ENCODE peak calls at places on chromosomes 7 and 10, in nine cellular contexts. One of them, this sample, is unnamed.

GRCh38 chr7:10239643-10240345 is 733.9 kb upstream of the PHF14 start:
- DNase-seq in heart right ventricle: no peak
- DNase-seq in WERI-Rb-1: no peak
- DNase-seq in ascending aorta: no peak
- DNase-seq in right lobe of liver: no peak
- DNase-seq in neural progenitor cell: no peak
- DNase-seq in HCT116: no peak
- DNase-seq in SJSA1: no peak
- DNase-seq in stomach: no peak
- DNase-seq in this sample: no peak

GRCh38 chr10:124655191-124656112 is 88.7 kb downstream of the FAM53B start:
- DNase-seq in heart right ventricle: no peak
- DNase-seq in WERI-Rb-1: no peak
- DNase-seq in ascending aorta: no peak
- DNase-seq in right lobe of liver: no peak
- DNase-seq in neural progenitor cell: no peak
- DNase-seq in HCT116: no peak
- DNase-seq in SJSA1: no peak
- DNase-seq in stomach: no peak
- DNase-seq in this sample: no peak

GRCh38 chr10:32104622-32105509 is 48.6 kb upstream of the KIF5B start:
- DNase-seq in heart right ventricle: no peak
- DNase-seq in WERI-Rb-1: peak
- DNase-seq in ascending aorta: no peak
- DNase-seq in right lobe of liver: no peak
- DNase-seq in neural progenitor cell: no peak
- DNase-seq in HCT116: no peak
- DNase-seq in SJSA1: no peak
- DNase-seq in stomach: no peak
- DNase-seq in this sample: no peak

GRCh38 chr7:158812684-158813083 is 16.6 kb downstream of the ESYT2 start:
- DNase-seq in heart right ventricle: no peak
- DNase-seq in WERI-Rb-1: no peak
- DNase-seq in ascending aorta: no peak
- DNase-seq in right lobe of liver: no peak
- DNase-seq in neural progenitor cell: no peak
- DNase-seq in HCT116: no peak
- DNase-seq in SJSA1: no peak
- DNase-seq in stomach: no peak
- DNase-seq in this sample: no peak

GRCh38 chr7:127876393-127876792 is 154.8 kb downstream of the LRRC4 start:
- DNase-seq in heart right ventricle: no peak
- DNase-seq in WERI-Rb-1: no peak
- DNase-seq in ascending aorta: no peak
- DNase-seq in right lobe of liver: no peak
- DNase-seq in neural progenitor cell: no peak
- DNase-seq in HCT116: no peak
- DNase-seq in SJSA1: no peak
- DNase-seq in stomach: no peak
- DNase-seq in this sample: no peak

GRCh38 chr10:95474228-95475002 is 86.8 kb downstream of the SORBS1 start:
- DNase-seq in heart right ventricle: no peak
- DNase-seq in WERI-Rb-1: no peak
- DNase-seq in ascending aorta: peak
- DNase-seq in right lobe of liver: no peak
- DNase-seq in neural progenitor cell: no peak
- DNase-seq in HCT116: no peak
- DNase-seq in SJSA1: no peak
- DNase-seq in stomach: no peak
- DNase-seq in this sample: no peak

GRCh38 chr10:77983384-77984341 is 45.7 kb downstream of the POLR3A start:
- DNase-seq in heart right ventricle: no peak
- DNase-seq in WERI-Rb-1: peak
- DNase-seq in ascending aorta: peak
- DNase-seq in right lobe of liver: no peak
- DNase-seq in neural progenitor cell: no peak
- DNase-seq in HCT116: no peak
- DNase-seq in SJSA1: no peak
- DNase-seq in stomach: no peak
- DNase-seq in this sample: no peak

GRCh38 chr10:605632-606325 is 83.7 kb downstream of the DIP2C start:
- DNase-seq in heart right ventricle: no peak
- DNase-seq in WERI-Rb-1: no peak
- DNase-seq in ascending aorta: no peak
- DNase-seq in right lobe of liver: no peak
- DNase-seq in neural progenitor cell: no peak
- DNase-seq in HCT116: no peak
- DNase-seq in SJSA1: no peak
- DNase-seq in stomach: no peak
- DNase-seq in this sample: no peak

GRCh38 chr7:121473645-121474300 is 77.7 kb upstream of the FAM3C start:
- DNase-seq in heart right ventricle: no peak
- DNase-seq in WERI-Rb-1: no peak
- DNase-seq in ascending aorta: no peak
- DNase-seq in right lobe of liver: no peak
- DNase-seq in neural progenitor cell: no peak
- DNase-seq in HCT116: no peak
- DNase-seq in SJSA1: peak
- DNase-seq in stomach: no peak
- DNase-seq in this sample: no peak

GRCh38 chr10:14403846-14404623 is 73.3 kb upstream of the FRMD4A start:
- DNase-seq in heart right ventricle: no peak
- DNase-seq in WERI-Rb-1: no peak
- DNase-seq in ascending aorta: no peak
- DNase-seq in right lobe of liver: no peak
- DNase-seq in neural progenitor cell: no peak
- DNase-seq in HCT116: no peak
- DNase-seq in SJSA1: no peak
- DNase-seq in stomach: no peak
- DNase-seq in this sample: no peak

GRCh38 chr10:96448021-96448457 is 65.7 kb downstream of the TLL2 start:
- DNase-seq in heart right ventricle: peak
- DNase-seq in WERI-Rb-1: no peak
- DNase-seq in ascending aorta: no peak
- DNase-seq in right lobe of liver: no peak
- DNase-seq in neural progenitor cell: peak
- DNase-seq in HCT116: no peak
- DNase-seq in SJSA1: no peak
- DNase-seq in stomach: no peak
- DNase-seq in this sample: no peak

GRCh38 chr10:6200588-6201510 is 1.9 kb upstream of the PFKFB3 start:
- DNase-seq in heart right ventricle: peak
- DNase-seq in WERI-Rb-1: no peak
- DNase-seq in ascending aorta: no peak
- DNase-seq in right lobe of liver: peak
- DNase-seq in neural progenitor cell: peak
- DNase-seq in HCT116: no peak
- DNase-seq in SJSA1: no peak
- DNase-seq in stomach: no peak
- DNase-seq in this sample: no peak

GRCh38 chr10:132967540-132967939 is 25.2 kb upstream of the CFAP46 start:
- DNase-seq in heart right ventricle: no peak
- DNase-seq in WERI-Rb-1: no peak
- DNase-seq in ascending aorta: no peak
- DNase-seq in right lobe of liver: peak
- DNase-seq in neural progenitor cell: no peak
- DNase-seq in HCT116: no peak
- DNase-seq in SJSA1: no peak
- DNase-seq in stomach: no peak
- DNase-seq in this sample: no peak

DNA sequence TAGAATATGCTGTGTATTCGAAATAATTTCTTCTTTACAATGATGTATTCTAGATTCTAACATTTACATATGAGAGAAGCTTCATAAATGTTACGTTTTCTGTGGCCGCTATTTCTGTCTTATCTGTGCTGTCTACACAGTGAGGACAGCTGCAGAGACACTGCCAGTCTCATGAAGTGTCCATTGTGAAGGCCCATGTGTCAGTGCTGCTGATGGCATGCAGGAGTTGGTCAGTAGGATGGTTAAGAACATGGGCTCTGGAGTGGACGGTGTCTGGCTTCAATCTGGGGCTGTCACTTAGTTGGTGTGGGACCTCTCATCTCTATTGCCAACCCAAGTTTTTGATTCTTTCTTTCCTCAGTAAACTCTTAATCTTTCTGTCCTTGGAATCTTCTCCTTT is 137.3 kb downstream of the SDK1 start:
- DNase-seq in heart right ventricle: no peak
- DNase-seq in WERI-Rb-1: no peak
- DNase-seq in ascending aorta: no peak
- DNase-seq in right lobe of liver: no peak
- DNase-seq in neural progenitor cell: no peak
- DNase-seq in HCT116: no peak
- DNase-seq in SJSA1: no peak
- DNase-seq in stomach: no peak
- DNase-seq in this sample: no peak
- H3K4me3 ChIP-seq in heart right ventricle: no peak
- H3K4me3 ChIP-seq in WERI-Rb-1: no peak
- H3K4me3 ChIP-seq in ascending aorta: no peak
- H3K4me3 ChIP-seq in right lobe of liver: no peak
- H3K4me3 ChIP-seq in neural progenitor cell: no peak
- H3K4me3 ChIP-seq in HCT116: no peak
- H3K4me3 ChIP-seq in SJSA1: peak
- H3K4me3 ChIP-seq in stomach: no peak
- H3K4me3 ChIP-seq in this sample: no peak

DNA sequence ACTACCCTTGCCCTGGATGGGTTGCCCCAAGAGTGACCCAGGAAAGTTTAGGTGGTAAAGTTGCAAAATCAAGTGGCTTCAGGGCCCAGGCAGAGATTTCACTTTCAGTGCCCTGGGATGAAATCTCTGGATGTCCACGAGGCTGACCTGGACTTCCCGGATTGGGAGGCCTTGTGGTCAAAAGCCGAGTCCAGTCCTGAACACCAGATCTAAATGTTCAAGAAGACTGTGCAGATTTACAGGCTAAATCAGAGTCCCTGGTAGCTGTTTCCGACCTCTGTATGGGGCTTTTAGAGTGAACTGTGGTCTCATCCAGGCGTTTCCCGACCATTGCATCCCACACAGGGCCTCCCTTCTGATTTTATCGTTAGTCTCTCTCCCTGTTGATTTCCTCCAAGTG is 95.3 kb downstream of the WDR11 start:
- DNase-seq in heart right ventricle: no peak
- DNase-seq in WERI-Rb-1: no peak
- DNase-seq in ascending aorta: no peak
- DNase-seq in right lobe of liver: no peak
- DNase-seq in neural progenitor cell: no peak
- DNase-seq in HCT116: no peak
- DNase-seq in SJSA1: no peak
- DNase-seq in stomach: no peak
- DNase-seq in this sample: no peak
- H3K27ac ChIP-seq in heart right ventricle: no peak
- H3K27ac ChIP-seq in WERI-Rb-1: no peak
- H3K27ac ChIP-seq in ascending aorta: no peak
- H3K27ac ChIP-seq in right lobe of liver: no peak
- H3K27ac ChIP-seq in neural progenitor cell: no peak
- H3K27ac ChIP-seq in HCT116: no peak
- H3K27ac ChIP-seq in SJSA1: no peak
- H3K27ac ChIP-seq in stomach: peak
- H3K27ac ChIP-seq in this sample: no peak

DNA sequence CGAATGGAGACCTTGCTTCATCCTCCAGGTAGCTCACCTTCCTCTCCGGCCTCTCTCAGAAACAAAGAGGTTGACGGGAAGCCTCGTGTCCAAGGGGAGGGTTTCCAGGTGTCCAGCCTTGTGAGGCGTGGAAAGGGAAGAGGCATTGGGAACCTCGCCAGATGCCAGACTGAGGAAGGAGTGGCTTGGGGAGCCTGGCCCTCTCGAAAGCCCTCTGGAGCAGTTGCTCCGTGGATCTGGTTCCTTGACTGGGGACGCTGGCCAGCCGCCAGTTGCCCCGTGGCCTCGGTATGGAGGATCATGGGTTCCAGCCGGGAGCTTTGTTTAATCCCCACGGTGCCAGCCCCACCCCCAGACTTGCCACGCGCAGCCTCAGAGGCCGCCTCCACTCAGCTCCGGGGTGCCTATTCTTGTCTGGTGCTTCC is 30.3 kb upstream of the SUN1 start:
- DNase-seq in heart right ventricle: peak
- DNase-seq in WERI-Rb-1: peak
- DNase-seq in ascending aorta: peak
- DNase-seq in right lobe of liver: no peak
- DNase-seq in neural progenitor cell: no peak
- DNase-seq in HCT116: no peak
- DNase-seq in SJSA1: no peak
- DNase-seq in stomach: peak
- DNase-seq in this sample: no peak
- H3K4me3 ChIP-seq in heart right ventricle: peak
- H3K4me3 ChIP-seq in WERI-Rb-1: no peak
- H3K4me3 ChIP-seq in ascending aorta: peak
- H3K4me3 ChIP-seq in right lobe of liver: no peak
- H3K4me3 ChIP-seq in neural progenitor cell: no peak
- H3K4me3 ChIP-seq in HCT116: no peak
- H3K4me3 ChIP-seq in SJSA1: no peak
- H3K4me3 ChIP-seq in stomach: peak
- H3K4me3 ChIP-seq in this sample: no peak

GRCh38 chr10:59002011-59002410 is 174.4 kb upstream of the PHYHIPL start:
- DNase-seq in heart right ventricle: no peak
- DNase-seq in WERI-Rb-1: no peak
- DNase-seq in ascending aorta: no peak
- DNase-seq in right lobe of liver: no peak
- DNase-seq in neural progenitor cell: no peak
- DNase-seq in HCT116: no peak
- DNase-seq in SJSA1: no peak
- DNase-seq in stomach: no peak
- DNase-seq in this sample: no peak
- H3K27ac ChIP-seq in heart right ventricle: no peak
- H3K27ac ChIP-seq in WERI-Rb-1: no peak
- H3K27ac ChIP-seq in ascending aorta: peak
- H3K27ac ChIP-seq in right lobe of liver: no peak
- H3K27ac ChIP-seq in neural progenitor cell: no peak
- H3K27ac ChIP-seq in HCT116: no peak
- H3K27ac ChIP-seq in SJSA1: no peak
- H3K27ac ChIP-seq in stomach: no peak
- H3K27ac ChIP-seq in this sample: no peak

DNA sequence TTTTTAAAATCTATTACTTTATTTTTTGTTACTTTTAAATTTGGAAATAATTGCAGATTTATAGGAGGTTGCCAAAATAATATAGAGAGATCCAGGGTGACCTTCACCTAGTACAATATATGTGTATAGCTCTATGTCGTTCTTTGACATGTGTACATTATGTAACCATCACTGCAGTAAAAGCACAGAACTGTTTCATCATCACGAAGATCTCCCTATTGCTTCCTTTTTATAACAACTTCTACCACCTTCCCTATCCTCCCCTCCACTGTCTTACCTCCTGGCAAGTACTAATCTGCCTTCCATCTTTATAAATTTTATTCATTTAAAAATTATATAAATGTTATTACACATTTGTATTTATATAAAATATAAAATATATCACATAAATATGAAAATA is 251.0 kb downstream of the AUTS2 start:
- DNase-seq in heart right ventricle: no peak
- DNase-seq in WERI-Rb-1: no peak
- DNase-seq in ascending aorta: no peak
- DNase-seq in right lobe of liver: no peak
- DNase-seq in neural progenitor cell: no peak
- DNase-seq in HCT116: no peak
- DNase-seq in SJSA1: no peak
- DNase-seq in stomach: no peak
- DNase-seq in this sample: no peak
- H3K4me3 ChIP-seq in heart right ventricle: no peak
- H3K4me3 ChIP-seq in WERI-Rb-1: no peak
- H3K4me3 ChIP-seq in ascending aorta: no peak
- H3K4me3 ChIP-seq in right lobe of liver: no peak
- H3K4me3 ChIP-seq in neural progenitor cell: no peak
- H3K4me3 ChIP-seq in HCT116: no peak
- H3K4me3 ChIP-seq in SJSA1: no peak
- H3K4me3 ChIP-seq in stomach: no peak
- H3K4me3 ChIP-seq in this sample: no peak